ENCODE peak calls at places on chromosomes 1 and 21, in five cellular contexts. U is tibial artery, T is osteocyte, K is HEK293T, J is lower leg skin. L is an unnamed sample.

GRCh38 chr21:42043201-42043895 is 27.8 kb upstream of the UMODL1 start:
- DNase-seq in U (no peak), T (no peak), K (no peak), J (no peak), L (no peak)

GRCh38 chr1:65001238-65001792 is 35.0 kb upstream of the JAK1 start:
- DNase-seq in U (peak), T (no peak), K (peak), J (peak), L (peak)

GRCh38 chr1:37461698-37462436 is 12.5 kb upstream of the ZC3H12A start:
- DNase-seq in U (no peak), T (no peak), K (no peak), J (no peak), L (no peak)

GRCh38 chr1:55916480-55916879 is 662.9 kb downstream of the PLPP3 start:
- DNase-seq in U (no peak), T (no peak), K (no peak), J (no peak), L (no peak)

GRCh38 chr1:170586942-170587593 is 55.1 kb downstream of the GORAB start:
- DNase-seq in U (no peak), T (no peak), K (no peak), J (no peak), L (no peak)

GRCh38 chr1:44660176-44660575 is 14.1 kb downstream of the TMEM53 start:
- DNase-seq in U (no peak), T (no peak), K (no peak), J (no peak), L (no peak)

GRCh38 chr21:34545079-34545884 is 33.3 kb upstream of the KCNE1 start:
- DNase-seq in U (no peak), T (no peak), K (no peak), J (no peak), L (no peak)

GRCh38 chr1:184022651-184023050 is 14.9 kb downstream of the COLGALT2 start:
- DNase-seq in U (no peak), T (no peak), K (no peak), J (no peak), L (no peak)

GRCh38 chr1:40784141-40784770 is 669 bp downstream of the KCNQ4 start:
- DNase-seq in U (no peak), T (no peak), K (peak), J (no peak), L (no peak)

GRCh38 chr1:48627467-48627866 is 149.2 kb downstream of the BEND5 start:
- DNase-seq in U (no peak), T (no peak), K (no peak), J (no peak), L (no peak)

GRCh38 chr1:215797859-215798258 is 230.8 kb downstream of the KCTD3 start:
- DNase-seq in U (no peak), T (no peak), K (no peak), J (no peak), L (no peak)

GRCh38 chr1:202625416-202626360 is 84.6 kb downstream of the SYT2 start:
- DNase-seq in U (peak), T (peak), K (peak), J (peak), L (no peak)

GRCh38 chr1:26826261-26827201 is at the start of gene ZDHHC18:
- DNase-seq in U (peak), T (peak), K (peak), J (peak), L (no peak)

GRCh38 chr21:46159841-46160562 is 4.6 kb upstream of the FTCD start:
- DNase-seq in U (no peak), T (peak), K (no peak), J (no peak), L (peak)

GRCh38 chr1:25695066-25695990 is 78.7 kb downstream of the MAN1C1 start:
- DNase-seq in U (peak), T (no peak), K (peak), J (peak), L (peak)

GRCh38 chr1:54798769-54799641 is 2.1 kb downstream of the TTC22 start:
- DNase-seq in U (no peak), T (no peak), K (no peak), J (no peak), L (no peak)

GRCh38 chr1:42924249-42925131 is 34.2 kb downstream of the SLC2A1 start:
- DNase-seq in U (peak), T (peak), K (peak), J (peak), L (peak)

GRCh38 chr1:53517821-53518352 is 58.7 kb downstream of the DMRTB1 start:
- DNase-seq in U (no peak), T (no peak), K (no peak), J (no peak), L (no peak)

GRCh38 chr1:55694297-55694696 is 479.1 kb upstream of the USP24 start:
- DNase-seq in U (no peak), T (no peak), K (no peak), J (no peak), L (no peak)

GRCh38 chr1:231039161-231040018 is 664 bp downstream of the FAM89A start:
- DNase-seq in U (no peak), T (peak), K (peak), J (no peak), L (no peak)

GRCh38 chr1:19305880-19306279 is 6.1 kb downstream of the AKR7A2 start:
- DNase-seq in U (no peak), T (no peak), K (no peak), J (no peak), L (no peak)

GRCh38 chr1:11979453-11979817 is 809 bp upstream of the MFN2 start:
- DNase-seq in U (no peak), T (no peak), K (no peak), J (no peak), L (no peak)

L was measured in coronary artery.